ENCODE peak calls at places on chromosomes 1 and 21, in four cellular contexts. R, J, K and C are unnamed samples. For H3K9me3, the result is how much of the 10 kb centered on the place peaks cover.

GRCh38 chr1:12434174-12434573 is 183.8 kb downstream of the DHRS3 start:
- DNase-seq in R (no peak), J (no peak), K (no peak), C (no peak)

GRCh38 chr1:200302893-200303250 is 107.0 kb downstream of the ZNF281 start:
- DNase-seq in R (no peak), J (peak), K (no peak), C (no peak)

GRCh38 chr21:33300701-33301631 is 23.8 kb upstream of the IFNAR1 start:
- DNase-seq in R (no peak), J (no peak), K (no peak), C (no peak)

GRCh38 chr1:23799570-23800395 is 771 bp downstream of the GALE start:
- DNase-seq in R (no peak), J (peak), K (peak), C (no peak)

GRCh38 chr1:117812868-117813511 is 116.4 kb downstream of the GDAP2 start:
- DNase-seq in R (no peak), J (no peak), K (no peak), C (no peak)

GRCh38 chr1:61124691-61125090 is 42.3 kb downstream of the NFIA start:
- DNase-seq in R (no peak), J (no peak), K (no peak), C (no peak)

GRCh38 chr1:203629509-203630082 is 3.0 kb downstream of the ATP2B4 start:
- DNase-seq in R (no peak), J (peak), K (peak), C (peak)

GRCh38 chr1:21586926-21587601 is 77.8 kb downstream of the ALPL start:
- DNase-seq in R (peak), J (peak), K (no peak), C (peak)

GRCh38 chr1:208541225-208541855 is 297.2 kb upstream of the PLXNA2 start:
- DNase-seq in R (no peak), J (no peak), K (no peak), C (no peak)

GRCh38 chr1:224340711-224341384 is 10.9 kb upstream of the NVL start:
- DNase-seq in R (no peak), J (peak), K (no peak), C (no peak)

GRCh38 chr1:177255411-177255810 is 84.7 kb downstream of the BRINP2 start:
- DNase-seq in R (no peak), J (no peak), K (no peak), C (no peak)

GRCh38 chr21:45592208-45592619 is 50.0 kb upstream of the SLC19A1 start:
- DNase-seq in R (no peak), J (no peak), K (peak), C (no peak)

GRCh38 chr1:233085566-233085965 is 135.2 kb downstream of the NTPCR start:
- DNase-seq in R (no peak), J (no peak), K (no peak), C (no peak)

GRCh38 chr1:112359961-112360767 is 35.9 kb upstream of the CTTNBP2NL start:
- DNase-seq in R (peak), J (peak), K (peak), C (peak)

GRCh38 chr21:32329776-32330175 is 31.1 kb downstream of the MRAP start:
- DNase-seq in R (no peak), J (no peak), K (no peak), C (no peak)

GRCh38 chr1:58154256-58154655 is 392.3 kb downstream of the OMA1 start:
- DNase-seq in R (no peak), J (no peak), K (no peak), C (no peak)

GRCh38 chr1:66809736-66810326 is 8.8 kb upstream of the INSL5 start:
- DNase-seq in R (no peak), J (no peak), K (no peak), C (no peak)

GRCh38 chr1:31859044-31859443 is 43.2 kb upstream of the SPOCD1 start:
- DNase-seq in R (no peak), J (no peak), K (no peak), C (no peak)

GRCh38 chr1:162270016-162270415 is 106.6 kb downstream of the SPATA46 start:
- DNase-seq in R (no peak), J (no peak), K (no peak), C (no peak)

GRCh38 chr21:15222711-15223110 is 157.9 kb upstream of the NRIP1 start:
- DNase-seq in R (no peak), J (no peak), K (no peak), C (no peak)

GRCh38 chr1:169100208-169100882 is 6.1 kb upstream of the ATP1B1 start:
- DNase-seq in R (no peak), J (no peak), K (no peak), C (no peak)

GRCh38 chr1:178942285-178943218 is 71.7 kb upstream of the ANGPTL1 start:
- DNase-seq in R (no peak), J (no peak), K (no peak), C (no peak)

GRCh38 chr1:81374481-81374880 is 426.3 kb upstream of the ADGRL2 start:
- DNase-seq in R (no peak), J (no peak), K (no peak), C (no peak)

GRCh38 chr1:169495916-169496315 is 10.2 kb upstream of the SLC19A2 start:
- DNase-seq in R (no peak), J (no peak), K (no peak), C (no peak)

GRCh38 chr21:41559658-41560599 is 52.0 kb upstream of the TMPRSS2 start:
- DNase-seq in R (no peak), J (no peak), K (no peak), C (no peak)

GRCh38 chr1:156153362-156153761 is at the start of gene SEMA4A:
- DNase-seq in R (no peak), J (no peak), K (peak), C (no peak)

GRCh38 chr1:59158321-59158720 is 138.6 kb upstream of the FGGY start:
- DNase-seq in R (no peak), J (no peak), K (no peak), C (no peak)

GRCh38 chr21:38229260-38229877 is 27.4 kb upstream of the KCNJ15 start:
- DNase-seq in R (no peak), J (peak), K (no peak), C (no peak)

GRCh38 chr21:38228115-38228514 is 28.7 kb upstream of the KCNJ15 start:
- DNase-seq in R (no peak), J (no peak), K (no peak), C (no peak)

GRCh38 chr21:38223893-38224540 is 32.8 kb upstream of the KCNJ15 start:
- DNase-seq in R (no peak), J (peak), K (no peak), C (no peak)

GRCh38 chr21:38221594-38221993 is 35.2 kb upstream of the KCNJ15 start:
- DNase-seq in R (no peak), J (no peak), K (no peak), C (no peak)

GRCh38 chr21:38227401-38227800 is 29.4 kb upstream of the KCNJ15 start:
- DNase-seq in R (no peak), J (no peak), K (no peak), C (no peak)
- H3K9me3 ChIP-seq in R (under half), J (under half), K (under half), C (under half)

GRCh38 chr1:7666249-7666648 is 104.8 kb upstream of the VAMP3 start:
- DNase-seq in R (no peak), J (no peak), K (no peak), C (no peak)
- H3K9me3 ChIP-seq in R (under half), J (under half), K (under half), C (under half)

GRCh38 chr1:3029991-3030662 is 8.9 kb downstream of the ACTRT2 start:
- DNase-seq in R (no peak), J (no peak), K (peak), C (no peak)
- H3K9me3 ChIP-seq in R (half or more), J (under half), K (under half), C (under half)

DNA sequence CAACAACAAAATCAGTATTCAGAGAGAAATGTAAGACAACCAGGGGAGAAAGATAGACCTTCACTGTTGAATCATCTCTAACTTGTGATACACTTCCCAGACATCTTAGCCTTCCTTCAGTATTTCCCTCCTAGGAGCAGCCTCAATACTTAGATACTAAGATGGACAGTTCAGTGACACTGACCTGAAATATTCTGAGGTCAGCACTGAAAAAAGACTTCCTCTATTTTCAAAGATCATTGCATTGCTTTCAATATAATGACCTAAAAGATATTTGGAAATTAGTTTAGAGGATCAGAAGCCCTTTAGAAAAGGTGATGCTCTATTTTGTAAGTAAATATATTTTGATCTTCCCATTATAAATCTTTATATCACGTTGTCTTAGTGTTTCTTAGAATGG is 101.0 kb downstream of the MRPL39 start:
- DNase-seq in R (no peak), J (no peak), K (no peak), C (no peak)
- H3K9me3 ChIP-seq in R (under half), J (under half), K (under half), C (under half)

DNA sequence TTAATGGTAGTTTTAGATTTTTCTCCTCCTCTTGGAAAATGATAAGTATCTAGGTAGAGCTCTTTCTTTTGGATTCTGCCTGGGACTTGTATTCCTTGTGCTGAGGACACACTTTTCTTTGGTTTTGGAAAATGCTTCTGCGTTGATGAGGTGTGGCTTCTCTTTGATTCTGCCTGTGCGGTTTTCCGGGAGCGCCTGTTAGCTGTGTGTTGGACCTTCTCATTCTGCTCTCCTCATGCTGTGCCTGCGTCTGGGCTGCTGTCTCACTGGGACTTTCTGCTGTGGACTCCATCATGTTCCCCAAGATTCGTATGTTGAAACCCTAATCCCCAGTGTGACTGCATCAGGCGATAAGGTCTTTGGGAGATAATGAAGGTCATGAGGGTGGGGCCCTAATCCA is 21.0 kb downstream of the C1orf174 start:
- DNase-seq in R (no peak), J (no peak), K (no peak), C (no peak)
- H3K9me3 ChIP-seq in R (under half), J (under half), K (under half), C (under half)